ENCODE peak calls at places on chromosomes 12 and 14, in ten cellular contexts. P is A172; F is ACHN; S is activated T-cell treated with anti-CD3 and anti-CD28 coated beads for 1 hour; V is stimulated activated CD4-positive, alpha-beta T cell treated with anti-CD3 and anti-CD28 coated beads, Interleukin-4, amount 100 ng/mL, for 48 hours; B is GM03348; I is H4; E is HS-27A; Y is NCI-H446 treated with DMSO at 0.1 percent for 48 hours; K is GM12891. G is an unnamed sample.
A peak's percentile ranks its signal among the peaks of the same experiment; 100 is the strongest.

GRCh38 chr12:124505001-124505818 is 62.2 kb downstream of the NCOR2 start:
- DNase-seq in K (no peak), Y (no peak), P (no peak), B (no peak), I (no peak), F (no peak), V (no peak), E (no peak), S (no peak), G (no peak)

GRCh38 chr14:101241807-101242278 is 319.5 kb upstream of the DIO3 start:
- DNase-seq in E (no peak), P (peak; percentile 1), S (no peak), Y (no peak), F (no peak), K (no peak), B (no peak), I (peak; percentile 39), V (no peak), G (no peak)

GRCh38 chr14:104805326-104805678 is 4.4 kb downstream of the ZBTB42 start:
- DNase-seq in I (peak; percentile 91), S (no peak), F (peak; percentile 72), E (peak; percentile 27), B (peak; percentile 62), Y (peak; percentile 65), P (peak; percentile 66), V (no peak), K (no peak), G (no peak)

GRCh38 chr12:98373019-98373554 is 142.3 kb upstream of the TMPO start:
- DNase-seq in P (peak; percentile 45), K (no peak), B (peak; percentile 66), S (no peak), F (peak; percentile 68), Y (peak; percentile 60), V (no peak), E (no peak), I (peak; percentile 49), G (no peak)

GRCh38 chr12:49358548-49359141 is 8.6 kb upstream of the SPATS2 start:
- DNase-seq in P (peak; percentile 64), E (no peak), B (peak; percentile 57), F (peak; percentile 78), S (no peak), V (no peak), K (peak; percentile 43), I (peak; percentile 58), Y (peak; percentile 52), G (peak; percentile 58)

GRCh38 chr14:22106700-22107697 is 433.4 kb upstream of the OR4E1 start:
- DNase-seq in K (no peak), F (no peak), B (no peak), E (no peak), V (no peak), S (no peak), I (no peak), P (no peak), Y (no peak), G (no peak)

GRCh38 chr12:106098691-106099200 is 40.0 kb downstream of the NUAK1 start:
- DNase-seq in S (no peak), E (no peak), B (no peak), Y (no peak), V (no peak), F (no peak), I (no peak), P (no peak), K (no peak), G (no peak)

GRCh38 chr14:91412939-91413338 is 4.7 kb downstream of the CCDC88C start:
- DNase-seq in Y (no peak), I (no peak), S (no peak), B (no peak), P (no peak), E (no peak), K (no peak), V (no peak), F (no peak), G (no peak)

GRCh38 chr14:92958373-92959188 is 35.6 kb downstream of the CHGA start:
- DNase-seq in B (no peak), V (no peak), P (no peak), I (no peak), E (no peak), F (no peak), Y (no peak), S (no peak), K (no peak), G (no peak)

G was measured in central memory CD4-positive, alpha-beta T cell.